ENCODE peak calls at places on chromosome 4, in six cellular contexts. R is GM23338, D is PC-3, W is HCT116, S is MM.1S, L is neural progenitor cell. M is an unnamed sample.

GRCh38 chr4:41709844-41710481 is 38.6 kb downstream of the PHOX2B start:
- DNase-seq in W (no peak), S (no peak), L (no peak), R (no peak), D (peak), M (peak)

GRCh38 chr4:33107813-33108212 is 2387.6 kb downstream of the PCDH7 start:
- DNase-seq in W (no peak), D (peak), L (no peak), S (no peak), R (no peak), M (no peak)

GRCh38 chr4:82542642-82543041 is 19.1 kb downstream of the TMEM150C start:
- DNase-seq in S (no peak), D (no peak), L (no peak), W (no peak), R (no peak), M (no peak)

GRCh38 chr4:77010841-77011354 is 61.3 kb downstream of the SEPTIN11 start:
- DNase-seq in D (peak), S (no peak), W (no peak), R (no peak), L (no peak), M (no peak)

GRCh38 chr4:162839814-162840213 is 326.9 kb downstream of the NAF1 start:
- DNase-seq in L (no peak), R (peak), W (no peak), D (no peak), S (no peak), M (no peak)

GRCh38 chr4:17468638-17469221 is 43.2 kb downstream of the QDPR start:
- DNase-seq in D (peak), S (peak), R (peak), L (peak), W (peak), M (peak)

GRCh38 chr4:14726441-14727405 is 275.6 kb upstream of the CPEB2 start:
- DNase-seq in D (peak), R (peak), S (peak), L (no peak), W (no peak), M (no peak)

GRCh38 chr4:155891058-155891457 is 12.4 kb upstream of the TDO2 start:
- DNase-seq in W (no peak), D (no peak), S (no peak), L (no peak), R (no peak), M (no peak)

GRCh38 chr4:40246547-40246900 is 49.7 kb downstream of the RHOH start:
- DNase-seq in L (no peak), R (no peak), W (no peak), D (no peak), S (no peak), M (no peak)

GRCh38 chr4:127188847-127189246 is 443.9 kb upstream of the INTU start:
- DNase-seq in D (peak), S (no peak), R (peak), L (peak), W (peak), M (no peak)

GRCh38 chr4:11634283-11634682 is 205.6 kb upstream of the HS3ST1 start:
- DNase-seq in W (no peak), L (no peak), R (no peak), D (peak), S (no peak), M (peak)

GRCh38 chr4:108544504-108544903 is 75.9 kb upstream of the RPL34 start:
- DNase-seq in D (peak), S (no peak), L (no peak), R (no peak), W (no peak), M (no peak)

GRCh38 chr4:25621027-25621930 is 34.4 kb upstream of the SLC34A2 start:
- DNase-seq in W (no peak), S (no peak), R (no peak), L (peak), D (no peak), M (no peak)

GRCh38 chr4:146098397-146098796 is 77.1 kb upstream of the LSM6 start:
- DNase-seq in W (no peak), D (no peak), L (no peak), S (no peak), R (no peak), M (no peak)

GRCh38 chr4:83138979-83139378 is 24.4 kb upstream of the PLAC8 start:
- DNase-seq in R (no peak), W (no peak), S (no peak), D (no peak), L (no peak), M (no peak)

GRCh38 chr4:77045490-77045889 is 30.3 kb downstream of the CCNI start:
- DNase-seq in L (peak), R (peak), W (no peak), D (peak), S (no peak), M (peak)

GRCh38 chr4:680565-680930 is 6.2 kb downstream of the MYL5 start:
- DNase-seq in R (peak), W (no peak), S (no peak), D (peak), L (no peak), M (no peak)

GRCh38 chr4:34258176-34258575 is 1986.1 kb downstream of the ARAP2 start:
- DNase-seq in D (peak), W (no peak), L (no peak), R (no peak), S (no peak), M (no peak)

GRCh38 chr4:6875431-6875831 is 34.2 kb upstream of the TBC1D14 start:
- DNase-seq in W (no peak), S (no peak), R (no peak), L (no peak), D (no peak), M (no peak)

GRCh38 chr4:137700751-137701150 is 168.5 kb upstream of the PCDH18 start:
- DNase-seq in D (no peak), S (no peak), L (no peak), W (no peak), R (no peak), M (no peak)

GRCh38 chr4:121096629-121097028 is 24.3 kb upstream of the NDNF start:
- DNase-seq in L (peak), D (peak), S (peak), W (peak), R (peak), M (peak)

GRCh38 chr4:176794151-176794550 is 1.4 kb upstream of the VEGFC start:
- DNase-seq in W (no peak), R (no peak), D (peak), L (no peak), S (no peak), M (no peak)

GRCh38 chr4:186416451-186417060 is 138.8 kb downstream of the MTNR1A start:
- DNase-seq in L (no peak), R (peak), S (no peak), D (no peak), W (no peak), M (no peak)

GRCh38 chr4:65538571-65538970 is 131.7 kb downstream of the EPHA5 start:
- DNase-seq in S (no peak), R (no peak), L (no peak), D (peak), W (no peak), M (no peak)

GRCh38 chr4:139718358-139718757 is 52.7 kb downstream of the MGST2 start:
- DNase-seq in W (no peak), R (no peak), L (no peak), S (no peak), D (no peak), M (no peak)

GRCh38 chr4:24730256-24731001 is 64.9 kb upstream of the SOD3 start:
- DNase-seq in D (no peak), R (no peak), S (no peak), L (no peak), W (no peak), M (no peak)

GRCh38 chr4:7964890-7965662 is 25.4 kb upstream of the AFAP1 start:
- DNase-seq in D (peak), W (no peak), L (no peak), S (no peak), R (peak), M (no peak)

GRCh38 chr4:5783486-5783885 is 72.5 kb downstream of the EVC start:
- DNase-seq in L (no peak), S (no peak), W (no peak), R (no peak), D (no peak), M (no peak)

GRCh38 chr4:150178161-150178560 is 99.9 kb downstream of the DCLK2 start:
- DNase-seq in R (no peak), L (no peak), D (no peak), W (no peak), S (no peak), M (no peak)

GRCh38 chr4:148054275-148054674 is 322.4 kb downstream of the ARHGAP10 start:
- DNase-seq in W (no peak), D (peak), R (no peak), S (no peak), L (no peak), M (no peak)

GRCh38 chr4:156977435-156978160 is 6.0 kb upstream of the PDGFC start:
- DNase-seq in R (no peak), L (no peak), D (no peak), W (no peak), S (no peak), M (no peak)

GRCh38 chr4:137025484-137026059 is 506.7 kb downstream of the PCDH18 start:
- DNase-seq in L (peak), D (no peak), S (no peak), W (no peak), R (peak), M (no peak)

GRCh38 chr4:120990246-120990645 is 67.7 kb upstream of the PRDM5 start:
- DNase-seq in R (no peak), L (no peak), D (no peak), W (no peak), S (no peak), M (no peak)

GRCh38 chr4:5365071-5366008 is 314.1 kb downstream of the STK32B start:
- DNase-seq in W (peak), R (peak), S (peak), D (peak), L (no peak), M (peak)

GRCh38 chr4:151951727-151952078 is 190.9 kb upstream of the GATB start:
- DNase-seq in R (no peak), D (no peak), W (no peak), S (no peak), L (no peak), M (no peak)

GRCh38 chr4:151950993-151951726 is 190.4 kb upstream of the GATB start:
- DNase-seq in S (no peak), W (no peak), L (no peak), R (no peak), D (no peak), M (no peak)

GRCh38 chr4:151952711-151953254 is 192.0 kb upstream of the GATB start:
- DNase-seq in D (no peak), S (no peak), W (no peak), R (no peak), L (no peak), M (no peak)

GRCh38 chr4:151953286-151953685 is 192.5 kb upstream of the GATB start:
- DNase-seq in W (no peak), S (no peak), L (no peak), D (peak), R (no peak), M (no peak)

GRCh38 chr4:151952137-151952536 is 191.3 kb upstream of the GATB start:
- DNase-seq in W (no peak), R (no peak), L (no peak), D (no peak), S (no peak), M (no peak)
- TF ChIP-seq EZH2 in W (no peak), R (no peak), L (no peak), D (no peak), S (no peak), M (no peak)

DNA sequence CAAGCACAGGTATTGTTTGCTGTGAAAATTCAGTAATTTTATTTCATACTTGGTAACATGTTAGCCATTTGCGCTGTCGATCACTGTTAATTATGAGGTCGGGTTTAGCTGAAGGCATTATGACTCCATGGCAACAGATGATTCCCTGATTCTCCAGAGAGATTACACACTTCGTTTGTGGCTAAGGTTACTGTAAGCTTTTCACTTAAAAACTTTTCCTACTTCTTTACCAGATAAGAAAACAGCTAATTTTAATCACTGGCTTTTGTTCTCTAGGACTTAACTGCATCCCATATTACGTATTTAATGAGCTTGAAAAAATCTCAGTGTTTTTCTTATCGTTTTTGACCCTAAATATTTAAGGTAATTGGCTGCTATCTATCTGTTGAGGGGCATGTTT is 2.1 kb downstream of the GSTCD start:
- DNase-seq in L (no peak), W (no peak), R (no peak), D (peak), S (no peak), M (no peak)
- TF ChIP-seq EZH2phosphoT487 in L (no peak), W (no peak), R (no peak), D (no peak), S (no peak), M (no peak)

GRCh38 chr4:73312967-73313366 is 54.4 kb upstream of the ANKRD17 start:
- DNase-seq in L (no peak), S (no peak), R (no peak), W (no peak), D (no peak), M (no peak)

GRCh38 chr4:73303711-73304110 is 45.1 kb upstream of the ANKRD17 start:
- DNase-seq in R (no peak), L (no peak), D (no peak), S (no peak), W (no peak), M (no peak)

GRCh38 chr4:73311428-73311827 is 52.8 kb upstream of the ANKRD17 start:
- DNase-seq in R (peak), D (peak), W (peak), S (peak), L (no peak), M (peak)

GRCh38 chr4:73309211-73309610 is 50.6 kb upstream of the ANKRD17 start:
- DNase-seq in W (no peak), D (peak), R (no peak), L (no peak), S (no peak), M (no peak)

DNA sequence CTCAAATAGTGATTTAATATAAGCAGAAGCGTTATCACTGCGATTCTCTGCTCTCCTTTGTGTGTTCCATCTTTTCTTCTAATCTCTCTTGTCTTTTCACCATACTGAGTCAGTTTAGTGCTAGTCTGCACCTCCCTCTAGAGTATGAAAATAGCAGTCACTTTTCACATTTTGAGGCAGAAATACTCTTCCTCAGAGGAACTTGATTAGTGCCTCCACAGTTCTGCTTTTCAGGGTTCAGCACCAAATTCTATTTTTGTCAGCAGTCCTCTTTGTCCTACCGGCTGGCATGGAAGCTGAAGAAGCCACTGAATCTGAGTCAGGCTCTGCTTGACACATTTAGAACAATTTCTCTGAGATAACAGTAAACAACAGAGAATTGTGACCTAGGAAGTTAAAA is 49.7 kb upstream of the ANKRD17 start:
- DNase-seq in R (peak), W (no peak), D (peak), L (peak), S (peak), M (peak)
- TF ChIP-seq CTCF in R (peak), W (peak), D (peak), L (no peak), S (peak), M (peak)

DNA sequence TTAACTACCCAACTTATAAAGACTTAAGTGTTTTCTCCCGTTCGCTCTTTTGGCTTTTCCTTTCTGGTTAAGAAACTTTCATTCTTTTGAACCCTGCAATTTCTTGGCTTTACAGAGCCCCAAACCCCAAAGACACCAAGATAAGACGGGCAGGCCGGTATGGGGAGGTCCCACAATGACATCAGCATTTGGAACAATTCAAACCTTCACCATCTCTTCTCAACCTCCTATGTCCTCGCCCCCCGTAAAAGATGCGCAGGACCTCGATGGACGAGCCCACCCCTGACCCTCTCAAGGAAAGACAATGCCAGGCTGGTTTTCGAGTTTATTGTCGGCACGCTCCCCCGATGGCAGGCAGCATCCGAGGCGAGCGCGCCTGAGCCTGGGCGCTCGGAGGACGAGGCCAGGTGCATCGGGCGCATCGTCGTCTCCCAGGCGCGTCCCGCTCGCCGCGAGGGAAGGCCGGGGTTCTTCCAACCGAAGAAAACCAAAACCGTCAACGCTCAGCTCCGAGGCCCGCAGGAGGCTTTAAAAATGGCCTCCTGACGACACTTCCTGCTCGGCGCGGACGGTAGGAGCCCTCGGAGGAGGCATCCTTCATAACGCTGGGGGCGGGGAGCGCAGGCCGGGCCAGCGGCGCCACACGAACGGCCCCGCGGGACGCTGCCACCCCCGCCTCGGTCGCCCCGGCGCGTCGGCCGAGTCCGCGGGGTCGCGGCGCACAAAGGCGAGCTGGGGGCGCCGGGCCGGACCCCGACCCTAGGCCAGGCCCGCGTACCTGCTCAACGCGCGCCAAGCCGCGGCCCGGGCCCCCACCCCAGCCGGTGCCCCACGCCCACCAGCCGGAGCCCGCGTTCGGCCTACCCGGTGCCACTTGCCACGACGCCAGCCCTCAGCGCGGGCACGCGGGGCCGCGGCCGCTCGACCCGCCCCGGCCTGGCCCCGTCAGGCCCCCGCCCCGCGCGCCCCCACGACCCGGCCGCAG is 664 bp downstream of the ZNF518B start:
- DNase-seq in L (peak), S (peak), D (peak), W (peak), R (peak), M (peak)
- TF ChIP-seq EZH2 in L (no peak), S (no peak), D (no peak), W (no peak), R (no peak), M (no peak)

DNA sequence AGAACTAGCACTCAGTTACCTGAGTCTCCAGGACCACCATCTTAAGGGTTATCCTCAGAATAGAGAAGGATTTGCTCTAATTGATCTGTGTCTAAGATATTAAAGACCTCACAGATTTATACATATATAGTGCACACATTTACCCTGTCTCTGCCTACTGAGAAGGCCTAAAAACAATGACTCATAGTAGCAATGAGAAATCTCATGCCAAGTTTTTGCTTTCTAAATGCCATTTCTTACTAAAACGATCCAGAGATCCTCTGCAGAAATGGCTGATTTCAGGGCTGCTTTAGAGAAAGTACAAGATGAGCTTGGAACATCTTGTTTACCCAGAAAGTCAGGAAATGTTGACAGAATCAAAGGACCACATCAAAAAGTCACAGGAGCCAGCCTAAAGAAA is 79.1 kb upstream of the INPP4B start:
- DNase-seq in L (no peak), D (peak), W (no peak), R (no peak), S (no peak), M (no peak)
- TF ChIP-seq EZH2phosphoT487 in L (no peak), D (no peak), W (no peak), R (no peak), S (no peak), M (no peak)

GRCh38 chr4:154858166-154858565 is 77.1 kb downstream of the RBM46 start:
- DNase-seq in S (no peak), D (no peak), R (no peak), W (no peak), L (no peak), M (no peak)

DNA sequence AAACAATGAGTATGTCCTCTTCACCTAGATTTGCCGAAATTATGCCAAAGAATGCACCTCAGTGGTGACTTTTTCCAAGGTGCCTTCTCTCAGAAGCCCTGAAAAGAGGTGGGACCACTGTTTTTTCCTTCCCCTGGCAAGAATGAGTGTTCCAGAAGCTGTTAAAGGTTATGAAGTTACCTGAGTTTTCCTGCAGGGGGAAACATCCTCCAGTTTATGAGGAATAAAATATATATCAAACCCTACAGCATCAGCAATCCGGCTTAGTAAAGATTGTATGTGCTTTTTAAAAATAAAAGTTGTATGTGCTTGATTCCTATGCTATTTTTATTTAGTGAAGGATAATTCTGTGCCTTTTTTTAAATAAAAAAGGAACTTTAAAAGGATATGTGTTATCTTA is 73.3 kb downstream of the RBM46 start:
- DNase-seq in W (peak), S (peak), D (peak), L (peak), R (peak), M (peak)
- TF ChIP-seq CTCF in W (peak), S (peak), D (peak), L (peak), R (peak), M (peak)

GRCh38 chr4:58188313-58188712 is 1078.1 kb upstream of the IGFBP7 start:
- DNase-seq in S (no peak), W (no peak), L (no peak), D (no peak), R (no peak), M (no peak)
- TF ChIP-seq EZH2 in S (no peak), W (no peak), L (no peak), D (no peak), R (no peak), M (no peak)

GRCh38 chr4:174110180-174110579 is 173.3 kb downstream of the FBXO8 start:
- DNase-seq in L (no peak), R (no peak), S (no peak), W (no peak), D (no peak), M (no peak)
- TF ChIP-seq EZH2phosphoT487 in L (no peak), R (no peak), S (no peak), W (no peak), D (no peak), M (no peak)

M was measured in hepatocyte.